ENCODE peak calls at places on chromosomes 16 and 17, in five cellular contexts. T is BJ, Z is stomach, G is tibial artery, X is left lung. W is an unnamed sample.

GRCh38 chr17:64063766-64064224 is 43.4 kb upstream of the ICAM2 start:
- DNase-seq in G (no peak), X (peak), Z (peak), T (no peak), W (peak)

GRCh38 chr16:149024-149675 is 3.3 kb upstream of the HBZ start:
- DNase-seq in X (no peak), G (no peak), Z (no peak), T (no peak), W (no peak)

GRCh38 chr17:81727324-81728031 is 15.4 kb downstream of the SLC25A10 start:
- DNase-seq in G (no peak), X (no peak), T (no peak), Z (peak), W (no peak)

GRCh38 chr16:86946396-86946795 is 368.0 kb downstream of the FOXL1 start:
- DNase-seq in G (no peak), Z (no peak), T (no peak), X (no peak), W (no peak)

GRCh38 chr16:84726670-84727467 is 27.1 kb downstream of the USP10 start:
- DNase-seq in G (no peak), X (no peak), Z (no peak), T (no peak), W (no peak)

GRCh38 chr16:4894276-4895150 is 42.4 kb downstream of the PPL start:
- DNase-seq in G (no peak), X (peak), T (no peak), Z (no peak), W (no peak)

GRCh38 chr16:72013389-72013788 is 4.8 kb downstream of the DHODH start:
- DNase-seq in Z (no peak), X (no peak), G (no peak), T (no peak), W (no peak)

GRCh38 chr16:11819798-11820197 is 22.7 kb upstream of the ZC3H7A start:
- DNase-seq in Z (no peak), T (no peak), G (no peak), X (no peak), W (no peak)

GRCh38 chr17:82937411-82938371 is 97.9 kb upstream of the ZNF750 start:
- DNase-seq in G (peak), X (peak), Z (peak), T (no peak), W (no peak)

GRCh38 chr17:8921147-8921546 is 44.4 kb downstream of the PIK3R5 start:
- DNase-seq in Z (no peak), G (no peak), T (no peak), X (no peak), W (no peak)

GRCh38 chr16:8739989-8740704 is 57.3 kb downstream of the TMEM186 start:
- DNase-seq in G (peak), X (no peak), T (no peak), Z (no peak), W (no peak)

GRCh38 chr17:15663691-15664090 is 20.4 kb downstream of the TRIM16 start:
- DNase-seq in Z (no peak), G (no peak), X (no peak), T (no peak), W (no peak)

GRCh38 chr16:3101018-3101840 is 2.1 kb upstream of the ZSCAN10 start:
- DNase-seq in X (no peak), T (no peak), G (no peak), Z (no peak), W (no peak)
- TF ChIP-seq CTCF in X (peak), T (peak), G (peak), Z (no peak), W (peak)

GRCh38 chr16:66691234-66691633 is 5.3 kb downstream of the CMTM4 start:
- DNase-seq in X (no peak), Z (no peak), G (no peak), T (no peak), W (no peak)
- H3K4me3 ChIP-seq in X (no peak), Z (no peak), G (no peak), T (no peak), W (no peak)

GRCh38 chr16:29760567-29761279 is 14.9 kb upstream of the C16orf54 start:
- DNase-seq in Z (no peak), G (no peak), X (no peak), T (no peak), W (no peak)

GRCh38 chr16:29753516-29753915 is 7.7 kb upstream of the C16orf54 start:
- DNase-seq in T (no peak), G (no peak), Z (no peak), X (no peak), W (no peak)

GRCh38 chr16:29756654-29757053 is 10.9 kb upstream of the C16orf54 start:
- DNase-seq in X (no peak), T (no peak), G (no peak), Z (no peak), W (peak)

GRCh38 chr16:29761882-29762281 is 16.1 kb upstream of the C16orf54 start:
- DNase-seq in X (no peak), Z (no peak), T (no peak), G (no peak), W (no peak)

GRCh38 chr16:29757950-29758466 is 12.2 kb upstream of the C16orf54 start:
- DNase-seq in X (no peak), G (no peak), T (peak), Z (no peak), W (peak)
- TF ChIP-seq CTCF in X (no peak), G (no peak), T (peak), Z (no peak), W (peak)

GRCh38 chr17:34378664-34379101 is 15.7 kb upstream of the CCL1 start:
- DNase-seq in X (no peak), T (no peak), G (no peak), Z (no peak), W (no peak)
- H3K4me3 ChIP-seq in X (no peak), T (no peak), G (no peak), Z (no peak), W (no peak)

GRCh38 chr16:68227850-68228553 is 7.9 kb downstream of the ESRP2 start:
- DNase-seq in X (no peak), G (peak), Z (peak), T (no peak), W (no peak)
- TF ChIP-seq CTCF in X (no peak), G (no peak), Z (no peak), T (no peak), W (no peak)

W was measured in retinal pigment epithelial cell.